ENCODE peak calls at places on chromosomes 4 and X, in five cellular contexts. H is left ventricle myocardium inferior, U is brain microvascular endothelial cell, Y is RWPE1, A is HCT116. N is an unnamed sample.
A peak's percentile ranks its signal among the peaks of the same experiment; 100 is the strongest.

GRCh38 chr4:25457053-25457715 is 80.1 kb downstream of the ANAPC4 start:
- DNase-seq in A (no peak), H (no peak), Y (peak; percentile 38), U (no peak), N (no peak)

GRCh38 chrX:101357166-101357795 is 8.7 kb upstream of the TIMM8A start:
- DNase-seq in H (no peak), U (peak; percentile 12), A (peak; percentile 18), Y (no peak), N (no peak)

GRCh38 chr4:53956053-53956452 is 108.4 kb downstream of the CHIC2 start:
- DNase-seq in A (no peak), Y (no peak), H (no peak), U (no peak), N (no peak)

GRCh38 chr4:23162275-23162674 is 469.5 kb downstream of the GBA3 start:
- DNase-seq in A (no peak), Y (no peak), H (no peak), U (no peak), N (no peak)

GRCh38 chr4:123505457-123506310 is 109.1 kb downstream of the SPRY1 start:
- DNase-seq in H (peak; percentile 67), A (no peak), U (peak; percentile 48), Y (peak; percentile 25), N (no peak)

GRCh38 chr4:95508421-95508820 is 40.4 kb downstream of the UNC5C start:
- DNase-seq in A (peak; percentile 57), H (no peak), Y (no peak), U (no peak), N (no peak)

GRCh38 chr4:38601244-38601915 is 62.6 kb upstream of the KLF3 start:
- DNase-seq in U (peak; percentile 53), Y (no peak), A (no peak), H (no peak), N (no peak)

GRCh38 chrX:40081679-40082068 is 16.1 kb downstream of the BCOR start:
- DNase-seq in H (no peak), A (no peak), U (no peak), Y (no peak), N (no peak)

GRCh38 chr4:123415977-123416376 is 19.4 kb downstream of the SPRY1 start:
- DNase-seq in A (no peak), H (no peak), U (peak; percentile 48), Y (no peak), N (no peak)

GRCh38 chrX:109619816-109620215 is 5.2 kb downstream of the KCNE5 start:
- DNase-seq in U (no peak), Y (no peak), H (no peak), A (no peak), N (no peak)

GRCh38 chr4:82123934-82124333 is 249.9 kb downstream of the HNRNPD start:
- DNase-seq in U (no peak), A (no peak), H (no peak), Y (no peak), N (no peak)

GRCh38 chr4:154471924-154472323 is 19.7 kb downstream of the DCHS2 start:
- DNase-seq in U (no peak), A (no peak), H (no peak), Y (no peak), N (no peak)

DNA sequence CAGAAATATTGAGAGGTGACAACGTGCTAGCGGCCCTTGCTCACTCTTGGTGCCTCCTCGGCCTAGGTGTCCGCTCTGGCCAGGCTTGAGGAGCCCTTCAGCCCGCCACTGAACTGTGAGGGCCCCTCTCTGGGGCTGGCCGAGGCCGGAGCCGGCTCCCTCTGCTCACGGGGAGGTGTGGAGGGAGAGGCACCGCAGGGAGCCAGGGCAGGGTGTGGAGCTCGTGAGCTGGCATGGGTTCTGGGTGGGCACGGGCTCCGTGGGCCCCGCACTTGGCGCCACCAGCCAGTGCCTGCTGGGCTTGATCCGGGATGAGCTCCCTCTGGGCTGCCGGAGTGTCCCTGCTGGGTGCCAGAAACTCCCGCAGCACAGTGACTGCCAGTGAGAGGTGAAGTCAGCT is 16.0 kb upstream of the VAMP7 start:
- DNase-seq in U (no peak), Y (no peak), A (no peak), H (no peak), N (no peak)
- H3K27ac ChIP-seq in U (no peak overlapping the region), Y (no peak overlapping the region), A (no peak overlapping the region), H (no peak overlapping the region), N (no peak overlapping the region)

DNA sequence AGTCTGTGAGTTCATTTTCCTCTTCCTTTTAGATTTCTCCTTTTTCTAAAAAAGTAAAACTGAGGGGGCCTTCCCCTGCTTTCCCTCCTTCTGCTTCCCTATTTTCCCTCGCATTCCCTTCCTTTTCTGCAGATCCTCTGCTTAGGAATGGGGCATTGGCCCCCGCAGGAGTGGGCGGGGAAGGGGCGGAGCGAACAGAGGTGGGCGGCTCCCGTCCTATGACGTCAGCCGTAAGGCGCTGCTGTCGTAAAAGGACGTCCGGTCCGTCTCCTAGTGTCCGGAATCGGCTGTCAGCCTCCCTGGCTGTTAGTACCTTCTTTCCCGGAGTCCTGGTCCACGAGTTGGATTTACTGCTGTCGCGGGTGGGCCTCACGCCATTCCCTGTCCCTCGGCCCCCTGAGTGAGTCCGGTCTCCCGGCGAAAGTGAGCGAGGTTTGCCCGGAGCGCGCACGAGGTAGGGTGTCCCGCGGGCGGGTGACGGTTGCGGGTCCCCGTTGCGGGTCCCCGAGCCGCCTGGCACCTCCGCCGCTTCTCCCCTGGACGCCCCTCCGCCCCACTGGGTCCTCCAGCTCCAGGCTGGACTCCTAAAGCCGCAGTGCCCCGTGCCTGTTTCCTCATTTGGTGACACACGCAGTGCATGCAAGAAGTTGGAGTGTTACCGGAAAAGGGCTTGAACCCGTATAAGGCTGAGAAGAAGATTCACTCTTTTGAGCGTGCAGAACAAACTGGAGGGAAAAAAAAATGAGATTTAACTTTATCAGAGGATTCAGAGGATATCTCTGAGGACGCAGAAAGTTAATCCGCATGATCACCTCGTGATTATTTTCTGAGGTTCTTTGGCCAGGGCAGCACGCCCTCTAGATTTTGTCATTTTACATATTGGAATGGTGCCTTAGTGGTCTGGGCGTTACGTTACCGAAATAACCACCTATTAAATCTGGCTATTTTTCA is at the start of gene ZNF330:
- DNase-seq in H (peak; percentile 93), U (peak; percentile 88), Y (peak; percentile 93), A (peak; percentile 75), N (peak; percentile 46)
- H3K27ac ChIP-seq in H (peak within 1 kb of the TSS; percentile 94), U (peak within 1 kb of the TSS; percentile 77), Y (peak within 1 kb of the TSS; percentile 80), A (peak within 1 kb of the TSS; percentile 48), N (peak within 1 kb of the TSS; percentile 72)

GRCh38 chr4:174716986-174717770 is 111.9 kb downstream of the GLRA3 start:
- DNase-seq in U (no peak), Y (no peak), H (no peak), A (no peak), N (no peak)

GRCh38 chr4:174713181-174713580 is 115.9 kb downstream of the GLRA3 start:
- DNase-seq in H (no peak), U (no peak), Y (no peak), A (no peak), N (no peak)

GRCh38 chr4:174714393-174715211 is 114.4 kb downstream of the GLRA3 start:
- DNase-seq in Y (peak; percentile 57), U (peak; percentile 49), H (no peak), A (peak; percentile 59), N (peak; percentile 14)

GRCh38 chr4:174713821-174714220 is 115.2 kb downstream of the GLRA3 start:
- DNase-seq in A (no peak), Y (no peak), H (no peak), U (peak; percentile 20), N (no peak)

GRCh38 chr4:174717788-174718187 is 111.3 kb downstream of the GLRA3 start:
- DNase-seq in A (no peak), Y (no peak), H (no peak), U (no peak), N (no peak)
- H3K27ac ChIP-seq in A (no peak overlapping the region), Y (no peak overlapping the region), H (peak overlapping the region; percentile 30), U (no peak overlapping the region), N (no peak overlapping the region)

DNA sequence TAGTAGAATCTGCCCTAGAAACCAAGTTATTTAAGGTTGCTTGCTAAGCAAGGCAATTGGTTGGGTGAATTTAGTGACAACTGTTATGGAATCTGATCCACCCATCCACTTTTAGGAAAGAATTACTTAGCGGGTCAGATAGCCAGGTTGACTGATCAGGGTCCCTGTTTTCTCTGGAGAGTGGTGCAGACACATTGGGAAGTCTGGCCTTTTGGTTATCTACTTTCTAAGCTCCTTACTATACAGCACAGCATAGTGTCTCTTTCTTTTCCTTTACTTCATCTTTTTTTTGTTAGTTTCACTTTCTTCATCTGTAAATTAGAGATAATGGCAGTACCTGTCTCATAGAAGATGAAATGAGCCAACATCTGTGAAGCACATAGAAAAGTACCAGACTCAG is 7.4 kb downstream of the HERC3 start:
- DNase-seq in A (no peak), Y (no peak), H (no peak), U (no peak), N (no peak)
- H3K27ac ChIP-seq in A (no peak overlapping the region), Y (no peak overlapping the region), H (peak overlapping the region; percentile 69), U (peak overlapping the region; percentile 33), N (peak overlapping the region; percentile 99)

DNA sequence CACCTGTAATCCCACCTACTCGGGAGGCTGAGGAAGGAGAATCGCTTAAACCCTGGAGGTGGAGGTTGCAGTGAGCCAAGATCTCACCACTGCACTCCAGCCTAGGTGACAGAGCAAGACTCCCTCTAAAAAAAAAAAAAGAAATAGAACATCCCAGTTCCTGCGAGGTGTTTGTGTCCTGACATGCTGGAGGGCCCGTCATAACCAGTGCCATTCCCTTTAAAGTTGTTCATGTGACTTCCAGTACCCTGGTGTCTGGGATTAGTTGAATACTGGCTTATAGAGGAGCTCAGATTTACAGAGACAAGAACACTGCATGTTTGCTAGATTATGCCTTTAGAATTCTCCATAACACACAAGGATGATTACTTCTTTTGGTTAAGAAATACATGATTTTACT is 37.6 kb upstream of the TADA2B start:
- DNase-seq in H (no peak), U (no peak), A (no peak), Y (no peak), N (no peak)
- H3K27ac ChIP-seq in H (no peak overlapping the region), U (no peak overlapping the region), A (no peak overlapping the region), Y (peak overlapping the region; percentile 84), N (peak overlapping the region; percentile 100)

N was measured in epithelial cell of prostate.